ENCODE peak calls at places on chromosome 22, in seven cellular contexts. U is Peyer's patch; W is CD4-positive, CD25-positive, alpha-beta regulatory T cell; L is fibroblast of lung; T is mesendoderm; I is OCI-LY7; G is PC-3. B is an unnamed sample.

GRCh38 chr22:18024956-18025720 is 777 bp upstream of the MICAL3 start:
- DNase-seq in U (no peak), W (no peak), L (no peak), T (no peak), I (peak; percentile 35), G (no peak), B (no peak)

GRCh38 chr22:30160926-30161546 is 80.8 kb downstream of the HORMAD2 start:
- DNase-seq in U (no peak), W (no peak), L (no peak), T (no peak), I (no peak), G (no peak), B (no peak)

GRCh38 chr22:29842740-29843139 is 4.7 kb upstream of the ASCC2 start:
- DNase-seq in U (no peak), W (no peak), L (peak; percentile 92), T (peak; percentile 24), I (no peak), G (peak; percentile 94), B (no peak)

GRCh38 chr22:48277868-48278581 is 1515.6 kb downstream of the TBC1D22A start:
- DNase-seq in U (no peak), W (no peak), L (no peak), T (no peak), I (no peak), G (no peak), B (no peak)

GRCh38 chr22:29782061-29782845 is 15.1 kb downstream of the UQCR10 start:
- DNase-seq in U (peak; percentile 68), W (no peak), L (peak; percentile 71), T (no peak), I (no peak), G (peak; percentile 21), B (no peak)

GRCh38 chr22:49996192-49996531 is 16.4 kb downstream of the IL17REL start:
- DNase-seq in U (peak; percentile 82), W (no peak), L (no peak), T (no peak), I (no peak), G (no peak), B (no peak)

GRCh38 chr22:45836418-45836817 is 140.5 kb downstream of the WNT7B start:
- DNase-seq in U (no peak), W (no peak), L (no peak), T (no peak), I (no peak), G (no peak), B (no peak)

GRCh38 chr22:32728291-32728690 is 73.2 kb upstream of the TIMP3 start:
- DNase-seq in U (no peak), W (no peak), L (no peak), T (no peak), I (no peak), G (no peak), B (no peak)

GRCh38 chr22:31081963-31082605 is 966 bp downstream of the SMTN start:
- DNase-seq in U (no peak), W (no peak), L (peak; percentile 46), T (no peak), I (no peak), G (peak; percentile 69), B (no peak)

GRCh38 chr22:32421484-32421883 is 9.4 kb upstream of the RTCB start:
- DNase-seq in U (no peak), W (no peak), L (no peak), T (no peak), I (no peak), G (no peak), B (no peak)

GRCh38 chr22:22123118-22123959 is 121.2 kb upstream of the VPREB1 start:
- DNase-seq in U (no peak), W (no peak), L (no peak), T (no peak), I (no peak), G (no peak), B (no peak)

GRCh38 chr22:24232725-24233124 is 12.2 kb downstream of the GGT5 start:
- DNase-seq in U (no peak), W (no peak), L (no peak), T (no peak), I (no peak), G (no peak), B (no peak)

GRCh38 chr22:17672417-17672991 is 33.9 kb downstream of the BCL2L13 start:
- DNase-seq in U (no peak), W (no peak), L (peak; percentile 81), T (no peak), I (no peak), G (peak; percentile 2), B (no peak)

GRCh38 chr22:28246392-28246791 is 327.3 kb upstream of the PITPNB start:
- DNase-seq in U (no peak), W (no peak), L (peak; percentile 97), T (peak; percentile 72), I (no peak), G (no peak), B (no peak)

GRCh38 chr22:45550891-45551290 is 48.2 kb downstream of the FBLN1 start:
- DNase-seq in U (peak; percentile 13), W (no peak), L (no peak), T (no peak), I (no peak), G (no peak), B (no peak)

GRCh38 chr22:33563568-33563967 is 356.7 kb downstream of the LARGE1 start:
- DNase-seq in U (no peak), W (no peak), L (no peak), T (no peak), I (no peak), G (no peak), B (no peak)

GRCh38 chr22:47296405-47297260 is 534.2 kb downstream of the TBC1D22A start:
- DNase-seq in U (no peak), W (no peak), L (no peak), T (no peak), I (no peak), G (no peak), B (no peak)

DNA sequence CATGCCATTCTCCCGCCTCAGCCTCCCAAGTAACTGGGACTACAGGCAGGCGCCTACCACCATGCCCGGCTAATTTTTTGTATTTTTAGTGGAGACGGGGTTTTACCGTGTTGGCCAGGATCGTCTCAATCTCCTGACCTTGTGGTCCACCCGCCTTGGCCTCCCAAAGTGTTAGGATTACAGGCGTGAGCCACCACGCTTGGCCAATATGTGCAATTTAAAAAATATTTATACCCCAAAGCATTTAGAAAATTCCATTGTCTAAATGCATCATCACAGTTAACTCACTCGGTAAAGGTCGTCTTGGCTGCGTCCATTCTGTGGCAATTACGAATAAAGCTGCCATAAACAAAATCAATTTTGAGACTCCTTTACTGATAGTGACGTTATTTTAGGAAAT is 36.2 kb downstream of the EP300 start:
- DNase-seq in U (no peak), W (no peak), L (no peak), T (no peak), I (no peak), G (no peak), B (no peak)
- H3K36me3 ChIP-seq in U (peaks cover 2% of the 10 kb centered on the region), W (peaks cover 90% of the 10 kb centered on the region), L (peaks cover 20% of the 10 kb centered on the region), T (peaks cover 9% of the 10 kb centered on the region), I (peaks cover 95% of the 10 kb centered on the region), G (peaks cover 43% of the 10 kb centered on the region), B (peaks cover 61% of the 10 kb centered on the region)

GRCh38 chr22:38271101-38271500 is 1.7 kb downstream of the TMEM184B start:
- DNase-seq in U (no peak), W (no peak), L (no peak), T (no peak), I (no peak), G (no peak), B (no peak)
- H3K4me3 ChIP-seq in U (no peak overlapping the region), W (no peak overlapping the region), L (peak overlapping the region; percentile 92), T (no peak overlapping the region), I (no peak overlapping the region), G (peak overlapping the region; percentile 93), B (no peak overlapping the region)

GRCh38 chr22:20439556-20439927 is 1.9 kb upstream of the SCARF2 start:
- DNase-seq in U (no peak), W (no peak), L (no peak), T (no peak), I (no peak), G (no peak), B (no peak)

GRCh38 chr22:20438678-20439492 is 1.3 kb upstream of the SCARF2 start:
- DNase-seq in U (peak; percentile 29), W (no peak), L (no peak), T (peak; percentile 53), I (no peak), G (no peak), B (no peak)

GRCh38 chr22:20441631-20442484 is 4.2 kb upstream of the SCARF2 start:
- DNase-seq in U (peak; percentile 41), W (no peak), L (no peak), T (no peak), I (no peak), G (no peak), B (no peak)

GRCh38 chr22:20440637-20441591 is 3.3 kb upstream of the SCARF2 start:
- DNase-seq in U (peak; percentile 41), W (no peak), L (no peak), T (no peak), I (no peak), G (no peak), B (no peak)

GRCh38 chr22:20439928-20440575 is 2.4 kb upstream of the SCARF2 start:
- DNase-seq in U (peak; percentile 38), W (no peak), L (no peak), T (no peak), I (no peak), G (no peak), B (no peak)
- H3K27ac ChIP-seq in U (no peak overlapping the region), W (no peak overlapping the region), L (no peak overlapping the region), T (no peak overlapping the region), I (no peak overlapping the region), G (no peak overlapping the region), B (no peak overlapping the region)

GRCh38 chr22:42821386-42821785 is 35.7 kb downstream of the ARFGAP3 start:
- DNase-seq in U (no peak), W (no peak), L (no peak), T (no peak), I (no peak), G (no peak), B (no peak)

GRCh38 chr22:42817556-42817955 is 39.5 kb downstream of the ARFGAP3 start:
- DNase-seq in U (no peak), W (no peak), L (no peak), T (no peak), I (no peak), G (no peak), B (no peak)

GRCh38 chr22:42819412-42820069 is 37.5 kb downstream of the ARFGAP3 start:
- DNase-seq in U (no peak), W (no peak), L (no peak), T (no peak), I (no peak), G (no peak), B (no peak)

GRCh38 chr22:42816339-42816738 is 40.7 kb downstream of the ARFGAP3 start:
- DNase-seq in U (no peak), W (no peak), L (no peak), T (no peak), I (no peak), G (no peak), B (no peak)

DNA sequence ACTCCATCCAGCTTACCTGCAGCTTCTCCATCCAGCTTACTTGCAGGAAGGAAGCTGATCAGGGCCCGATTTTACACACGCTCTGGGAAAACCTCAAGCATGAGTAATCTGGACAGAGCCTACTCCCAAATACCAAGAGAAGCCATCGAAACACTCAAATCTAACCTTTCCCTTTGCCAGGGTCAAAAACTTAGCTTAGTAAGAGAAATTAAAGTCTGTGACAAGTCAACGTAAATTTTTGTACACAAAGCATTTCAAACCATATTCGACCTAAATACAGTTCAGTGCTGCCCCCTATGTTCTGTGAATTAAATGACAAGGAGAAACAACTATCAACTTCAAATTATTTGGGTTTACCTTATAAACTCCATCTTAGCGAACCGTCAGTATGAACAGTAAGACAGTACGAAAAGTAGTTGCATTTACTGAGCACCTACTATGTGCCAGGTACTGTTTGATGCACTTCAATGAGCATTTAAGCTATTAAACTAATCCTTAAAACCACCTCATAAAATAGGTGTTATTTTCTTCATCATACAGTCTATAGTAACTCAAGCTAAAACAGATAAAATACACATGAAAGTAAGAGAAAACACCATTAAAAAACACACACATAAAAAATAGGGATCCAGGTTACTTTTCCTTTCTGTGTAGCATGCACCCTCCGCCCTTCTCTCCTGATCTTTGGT is 36.9 kb downstream of the ARFGAP3 start:
- DNase-seq in U (no peak), W (no peak), L (peak; percentile 77), T (peak; percentile 37), I (peak; percentile 80), G (peak; percentile 82), B (no peak)
- H3K36me3 ChIP-seq in U (no peaks in the 10 kb centered on the region), W (peaks cover 33% of the 10 kb centered on the region), L (peaks cover 13% of the 10 kb centered on the region), T (no peaks in the 10 kb centered on the region), I (peaks cover 15% of the 10 kb centered on the region), G (peaks cover 3% of the 10 kb centered on the region), B (peaks cover 47% of the 10 kb centered on the region)

B was measured in SJCRH30.